ENCODE peak calls at places on chromosomes 12 and 14, in five cellular contexts. I is germinal center, Y is dorsolateral prefrontal cortex, E is A172, K is lung. P is an unnamed sample.

GRCh38 chr12:103955811-103956514 is 9.7 kb upstream of the TDG start:
- DNase-seq in Y (no peak), K (no peak), E (no peak), I (peak; percentile 16), P (no peak)

GRCh38 chr12:70243510-70244331 is 488 bp downstream of the CNOT2 start:
- DNase-seq in Y (peak; percentile 46), K (peak; percentile 63), E (peak; percentile 37), I (peak; percentile 79), P (peak; percentile 93)

GRCh38 chr14:31118892-31119291 is 88.7 kb downstream of the HECTD1 start:
- DNase-seq in I (no peak), K (no peak), Y (no peak), E (no peak), P (no peak)

GRCh38 chr12:131829795-131830334 is 1.7 kb downstream of the MMP17 start:
- DNase-seq in E (no peak), K (no peak), Y (no peak), I (no peak), P (no peak)

GRCh38 chr14:104228716-104229620 is 90.6 kb downstream of the KIF26A start:
- DNase-seq in I (no peak), E (no peak), Y (no peak), K (no peak), P (peak; percentile 63)

GRCh38 chr12:98763656-98764055 is 118.6 kb downstream of the APAF1 start:
- DNase-seq in E (no peak), K (no peak), Y (no peak), I (no peak), P (no peak)

GRCh38 chr14:56648508-56649301 is 69.1 kb downstream of the TMEM260 start:
- DNase-seq in K (no peak), I (no peak), Y (no peak), E (no peak), P (no peak)

GRCh38 chr14:33992274-33993050 is 41.6 kb upstream of the EGLN3 start:
- DNase-seq in Y (no peak), K (no peak), E (no peak), I (no peak), P (no peak)

GRCh38 chr14:72701610-72702009 is 192.3 kb downstream of the DPF3 start:
- DNase-seq in Y (no peak), K (no peak), E (no peak), I (no peak), P (no peak)

GRCh38 chr12:104410326-104410725 is 46.4 kb upstream of the CHST11 start:
- DNase-seq in E (no peak), K (no peak), Y (no peak), I (no peak), P (no peak)

GRCh38 chr12:59344224-59344623 is 251.6 kb upstream of the SLC16A7 start:
- DNase-seq in E (no peak), Y (no peak), I (no peak), K (no peak), P (no peak)

GRCh38 chr14:21313512-21313911 is 33.6 kb downstream of the RPGRIP1 start:
- DNase-seq in Y (no peak), E (no peak), K (no peak), I (no peak), P (no peak)

GRCh38 chr14:22849212-22849819 is 12.9 kb downstream of the MMP14 start:
- DNase-seq in I (no peak), Y (no peak), K (no peak), E (no peak), P (no peak)

GRCh38 chr14:89801128-89801527 is 153.4 kb downstream of the EFCAB11 start:
- DNase-seq in E (no peak), Y (no peak), K (no peak), I (no peak), P (no peak)

GRCh38 chr14:74573421-74574091 is 38.5 kb downstream of the LTBP2 start:
- DNase-seq in Y (no peak), K (no peak), E (peak; percentile 6), I (no peak), P (peak; percentile 57)

GRCh38 chr12:120640840-120641833 is 711 bp downstream of the CABP1 start:
- DNase-seq in Y (no peak), I (peak; percentile 24), K (peak; percentile 54), E (no peak), P (peak; percentile 84)

GRCh38 chr14:89466939-89467338 is 49.9 kb upstream of the FOXN3 start:
- DNase-seq in E (no peak), K (no peak), I (no peak), Y (peak; percentile 37), P (no peak)